ENCODE peak calls at places on chromosomes 11 and 22, in six cellular contexts. L, I, R, C, A and E are unnamed samples.
A peak's percentile ranks its signal among the peaks of the same experiment; 100 is the strongest.

GRCh38 chr22:39236321-39237275 is 8.2 kb downstream of the PDGFB start:
- DNase-seq in I (no peak), L (peak; percentile 76), R (peak; percentile 75), A (no peak), C (no peak), E (no peak)

GRCh38 chr11:9075441-9076000 is 15.9 kb downstream of the SCUBE2 start:
- DNase-seq in A (no peak), R (peak; percentile 8), I (no peak), C (peak; percentile 53), L (no peak), E (no peak)

GRCh38 chr11:69377953-69378302 is 84.0 kb downstream of the MYEOV start:
- DNase-seq in R (no peak), L (no peak), I (no peak), A (no peak), C (no peak), E (no peak)

GRCh38 chr11:63536669-63537292 is at the start of gene PLAAT4:
- DNase-seq in R (peak; percentile 20), C (no peak), L (no peak), I (no peak), A (peak; percentile 83), E (peak; percentile 54)

GRCh38 chr11:2775626-2776350 is 76.0 kb upstream of the KCNQ1OT1 start:
- DNase-seq in C (no peak), L (no peak), A (peak; percentile 76), R (no peak), I (no peak), E (no peak)

GRCh38 chr11:114059278-114059983 is at the start of gene ZBTB16:
- DNase-seq in A (peak; percentile 98), C (no peak), L (peak; percentile 77), R (peak; percentile 56), I (no peak), E (peak; percentile 95)

GRCh38 chr11:19874241-19874640 is 161.6 kb downstream of the NAV2 start:
- DNase-seq in R (no peak), I (no peak), A (no peak), C (no peak), L (no peak), E (no peak)

GRCh38 chr22:44585559-44586121 is 87.6 kb upstream of the RTL6 start:
- DNase-seq in L (no peak), A (peak; percentile 82), C (no peak), R (no peak), I (no peak), E (no peak)

GRCh38 chr22:32204211-32204855 is 540 bp downstream of the RFPL2 start:
- DNase-seq in L (peak; percentile 52), C (no peak), R (peak; percentile 76), A (no peak), I (no peak), E (no peak)

GRCh38 chr22:50620861-50621490 is 7.0 kb downstream of the ARSA start:
- DNase-seq in L (no peak), A (no peak), C (no peak), I (no peak), R (no peak), E (no peak)

GRCh38 chr11:103170865-103171264 is 61.6 kb downstream of the DYNC2H1 start:
- DNase-seq in I (no peak), A (no peak), R (no peak), L (no peak), C (no peak), E (peak; percentile 83)

GRCh38 chr11:62921573-62922188 is 518 bp upstream of the CHRM1 start:
- DNase-seq in C (peak; percentile 25), L (peak; percentile 53), I (no peak), R (no peak), A (no peak), E (no peak)

GRCh38 chr11:100576044-100577021 is 110.8 kb upstream of the ARHGAP42 start:
- DNase-seq in I (no peak), C (peak; percentile 80), L (peak; percentile 14), A (no peak), R (peak; percentile 45), E (peak; percentile 50)

GRCh38 chr11:61004037-61004641 is 32.7 kb downstream of the CD6 start:
- DNase-seq in C (peak; percentile 84), A (no peak), R (peak; percentile 34), I (no peak), L (peak; percentile 71), E (no peak)

GRCh38 chr22:29136715-29137700 is 64.2 kb downstream of the KREMEN1 start:
- DNase-seq in L (no peak), C (peak; percentile 56), A (peak; percentile 85), R (no peak), I (no peak), E (no peak)

GRCh38 chr11:10294289-10294953 is 402 bp upstream of the SBF2 start:
- DNase-seq in R (no peak), I (no peak), C (peak; percentile 43), A (peak; percentile 91), L (peak; percentile 32), E (peak; percentile 90)

GRCh38 chr11:94731921-94732601 is 36.1 kb upstream of the AMOTL1 start:
- DNase-seq in I (no peak), A (no peak), L (no peak), R (no peak), C (peak; percentile 79), E (peak; percentile 86)

GRCh38 chr11:26947904-26948639 is 45.8 kb upstream of the FIBIN start:
- DNase-seq in C (no peak), I (no peak), L (no peak), A (no peak), R (no peak), E (peak; percentile 81)

GRCh38 chr11:90836031-90836430 is 613.2 kb upstream of the CHORDC1 start:
- DNase-seq in I (no peak), C (no peak), L (no peak), R (no peak), A (no peak), E (no peak)

GRCh38 chr22:27473533-27473932 is 328.0 kb downstream of the MN1 start:
- DNase-seq in A (no peak), R (no peak), L (no peak), I (no peak), C (no peak), E (no peak)

GRCh38 chr11:75276696-75277095 is 36.1 kb downstream of the TPBGL start:
- DNase-seq in I (no peak), C (no peak), L (peak; percentile 93), R (peak; percentile 97), A (peak; percentile 72), E (no peak)

GRCh38 chr11:36062796-36063380 is 119.0 kb downstream of the LDLRAD3 start:
- DNase-seq in I (no peak), C (no peak), A (no peak), R (no peak), L (no peak), E (peak; percentile 57)

GRCh38 chr22:20011993-20012740 is 4.5 kb downstream of the ARVCF start:
- DNase-seq in A (no peak), L (no peak), R (no peak), I (no peak), C (no peak), E (no peak)

GRCh38 chr22:22916215-22916951 is 28.8 kb downstream of the IGLL5 start:
- DNase-seq in R (no peak), L (no peak), A (no peak), C (no peak), I (no peak), E (no peak)

GRCh38 chr11:134034496-134035381 is 34.1 kb upstream of the JAM3 start:
- DNase-seq in A (no peak), I (no peak), C (peak; percentile 70), R (peak; percentile 92), L (peak; percentile 81), E (no peak)

GRCh38 chr22:36334838-36335603 is 52.7 kb downstream of the MYH9 start:
- DNase-seq in R (no peak), L (no peak), C (peak; percentile 58), A (peak; percentile 91), I (no peak), E (peak; percentile 79)

GRCh38 chr11:66745356-66746235 is 16.6 kb upstream of the SPTBN2 start:
- DNase-seq in R (no peak), L (peak; percentile 52), I (no peak), A (peak; percentile 89), C (no peak), E (no peak)